ENCODE peak calls at places on chromosome 18, in five cellular contexts. One of them, this sample, is unnamed. For H3K4me1, the result is how much of the 10 kb centered on the place peaks cover.

GRCh38 chr18:35162995-35163394 is 77.8 kb upstream of the ZNF397 start:
- DNase-seq in PC-9: no peak
- DNase-seq in GM23248: no peak
- DNase-seq in mammary epithelial cell: no peak
- DNase-seq in fibroblast of lung: no peak
- DNase-seq in this sample: peak

GRCh38 chr18:11654736-11655604 is 34.1 kb upstream of the GNAL start:
- DNase-seq in fibroblast of lung: no peak
- DNase-seq in GM23248: peak
- DNase-seq in PC-9: peak
- DNase-seq in mammary epithelial cell: peak
- DNase-seq in this sample: peak

GRCh38 chr18:8526316-8526715 is 82.9 kb upstream of the RAB12 start:
- DNase-seq in PC-9: no peak
- DNase-seq in GM23248: no peak
- DNase-seq in mammary epithelial cell: no peak
- DNase-seq in fibroblast of lung: no peak
- DNase-seq in this sample: no peak

GRCh38 chr18:41128545-41128944 is 826.5 kb upstream of the PIK3C3 start:
- DNase-seq in GM23248: peak
- DNase-seq in PC-9: no peak
- DNase-seq in mammary epithelial cell: peak
- DNase-seq in fibroblast of lung: peak
- DNase-seq in this sample: no peak

GRCh38 chr18:32378705-32379104 is 92.0 kb downstream of the GAREM1 start:
- DNase-seq in GM23248: peak
- DNase-seq in fibroblast of lung: peak
- DNase-seq in mammary epithelial cell: peak
- DNase-seq in PC-9: no peak
- DNase-seq in this sample: peak

GRCh38 chr18:31675404-31675803 is 9.0 kb downstream of the B4GALT6 start:
- DNase-seq in GM23248: no peak
- DNase-seq in mammary epithelial cell: no peak
- DNase-seq in PC-9: no peak
- DNase-seq in fibroblast of lung: no peak
- DNase-seq in this sample: no peak

GRCh38 chr18:68520406-68521075 is 194.4 kb downstream of the TMX3 start:
- DNase-seq in fibroblast of lung: peak
- DNase-seq in PC-9: no peak
- DNase-seq in GM23248: peak
- DNase-seq in mammary epithelial cell: peak
- DNase-seq in this sample: peak

GRCh38 chr18:75041586-75041985 is 167.4 kb downstream of the PTGR3 start:
- DNase-seq in fibroblast of lung: peak
- DNase-seq in GM23248: peak
- DNase-seq in PC-9: no peak
- DNase-seq in mammary epithelial cell: peak
- DNase-seq in this sample: no peak

GRCh38 chr18:56869189-56869777 is 218.1 kb downstream of the WDR7 start:
- DNase-seq in mammary epithelial cell: peak
- DNase-seq in PC-9: no peak
- DNase-seq in GM23248: peak
- DNase-seq in fibroblast of lung: peak
- DNase-seq in this sample: peak

GRCh38 chr18:6219116-6219717 is 195.5 kb downstream of the L3MBTL4 start:
- DNase-seq in PC-9: peak
- DNase-seq in mammary epithelial cell: no peak
- DNase-seq in GM23248: peak
- DNase-seq in fibroblast of lung: peak
- DNase-seq in this sample: no peak

GRCh38 chr18:2515408-2515807 is 55.9 kb downstream of the METTL4 start:
- DNase-seq in PC-9: no peak
- DNase-seq in fibroblast of lung: peak
- DNase-seq in mammary epithelial cell: peak
- DNase-seq in GM23248: peak
- DNase-seq in this sample: peak

GRCh38 chr18:58271770-58272169 is 227.7 kb downstream of the NEDD4L start:
- DNase-seq in PC-9: no peak
- DNase-seq in mammary epithelial cell: no peak
- DNase-seq in fibroblast of lung: no peak
- DNase-seq in GM23248: no peak
- DNase-seq in this sample: no peak
- H3K4me1 ChIP-seq in PC-9: half or more
- H3K4me1 ChIP-seq in mammary epithelial cell: under half
- H3K4me1 ChIP-seq in fibroblast of lung: under half
- H3K4me1 ChIP-seq in GM23248: under half
- H3K4me1 ChIP-seq in this sample: under half

DNA sequence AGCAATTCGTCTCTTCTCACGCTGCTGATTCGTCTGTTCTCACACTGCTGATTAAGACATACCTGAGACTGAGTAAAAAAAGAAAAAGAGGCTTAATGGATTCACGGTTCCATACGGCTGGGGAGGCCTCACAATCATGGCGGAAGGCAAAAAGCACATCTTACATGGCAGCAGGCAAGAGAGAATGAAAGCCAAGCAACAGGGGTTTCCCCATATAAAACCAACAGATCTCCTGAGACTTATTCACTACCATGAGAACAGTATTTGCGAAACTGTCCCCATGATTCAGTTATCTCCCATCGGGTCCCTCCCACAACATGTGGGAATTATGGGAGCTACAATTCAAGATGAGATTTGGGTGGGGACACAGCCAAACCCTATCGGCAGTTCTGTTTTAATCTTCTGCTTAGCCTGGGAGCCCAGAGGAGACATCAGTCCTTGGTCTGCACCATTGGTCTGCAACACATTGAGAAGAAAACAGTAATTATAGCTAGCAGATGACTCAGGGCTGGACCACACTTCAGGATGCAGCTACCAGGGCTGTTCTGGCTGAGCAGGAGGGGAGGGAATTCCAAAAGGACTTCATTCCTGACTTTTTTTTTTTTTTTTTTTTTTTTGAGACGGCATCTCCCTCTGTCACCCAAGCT is 69.4 kb downstream of the CABLES1 start:
- DNase-seq in fibroblast of lung: peak
- DNase-seq in PC-9: no peak
- DNase-seq in mammary epithelial cell: no peak
- DNase-seq in GM23248: peak
- DNase-seq in this sample: no peak
- H3K4me2 ChIP-seq in fibroblast of lung: no peak
- H3K4me2 ChIP-seq in PC-9: no peak
- H3K4me2 ChIP-seq in mammary epithelial cell: no peak
- H3K4me2 ChIP-seq in GM23248: no peak
- H3K4me2 ChIP-seq in this sample: no peak

GRCh38 chr18:44712025-44712424 is 31.3 kb downstream of the SETBP1 start:
- DNase-seq in mammary epithelial cell: no peak
- DNase-seq in PC-9: no peak
- DNase-seq in GM23248: no peak
- DNase-seq in fibroblast of lung: no peak
- DNase-seq in this sample: no peak
- H3K4me1 ChIP-seq in mammary epithelial cell: under half
- H3K4me1 ChIP-seq in PC-9: under half
- H3K4me1 ChIP-seq in GM23248: under half
- H3K4me1 ChIP-seq in fibroblast of lung: under half
- H3K4me1 ChIP-seq in this sample: under half

DNA sequence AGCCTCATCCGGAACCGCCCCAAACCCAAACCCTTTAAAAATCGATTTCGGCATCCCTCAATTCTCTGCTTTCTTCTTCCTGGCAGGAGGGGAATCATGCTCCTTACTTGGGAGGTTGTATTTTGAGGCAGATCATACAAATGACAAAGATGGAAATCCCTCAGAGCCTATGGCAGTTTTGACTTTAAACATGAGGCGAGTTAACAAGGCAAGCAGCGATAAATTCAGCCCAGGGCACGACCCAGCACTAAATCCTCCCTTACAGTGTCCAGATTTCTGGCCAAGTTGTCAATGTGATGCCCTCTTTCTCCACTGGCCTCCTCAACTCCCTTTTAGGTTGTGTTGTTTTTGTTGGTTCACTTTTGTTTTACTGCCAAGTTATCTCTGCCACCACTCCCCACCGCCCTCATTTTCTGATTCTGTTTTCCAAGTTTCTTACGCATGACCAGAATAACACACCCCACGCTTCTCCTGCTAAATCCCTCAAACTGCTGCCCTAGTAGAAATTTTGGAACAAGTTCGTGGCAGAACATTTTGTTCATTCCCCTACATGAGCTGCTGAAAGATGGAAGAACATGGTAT is 68.3 kb downstream of the CTAGE1 start:
- DNase-seq in fibroblast of lung: peak
- DNase-seq in mammary epithelial cell: no peak
- DNase-seq in GM23248: peak
- DNase-seq in PC-9: no peak
- DNase-seq in this sample: no peak
- H3K4me2 ChIP-seq in fibroblast of lung: peak
- H3K4me2 ChIP-seq in mammary epithelial cell: peak
- H3K4me2 ChIP-seq in GM23248: peak
- H3K4me2 ChIP-seq in PC-9: peak
- H3K4me2 ChIP-seq in this sample: peak

GRCh38 chr18:22171263-22171838 is 2.0 kb downstream of the GATA6 start:
- DNase-seq in PC-9: no peak
- DNase-seq in mammary epithelial cell: no peak
- DNase-seq in fibroblast of lung: no peak
- DNase-seq in GM23248: peak
- DNase-seq in this sample: no peak

GRCh38 chr18:22168360-22168921 is 948 bp upstream of the GATA6 start:
- DNase-seq in fibroblast of lung: no peak
- DNase-seq in GM23248: no peak
- DNase-seq in PC-9: peak
- DNase-seq in mammary epithelial cell: no peak
- DNase-seq in this sample: peak

GRCh38 chr18:22170421-22171262 is 1.3 kb downstream of the GATA6 start:
- DNase-seq in PC-9: peak
- DNase-seq in GM23248: peak
- DNase-seq in fibroblast of lung: peak
- DNase-seq in mammary epithelial cell: peak
- DNase-seq in this sample: peak

GRCh38 chr18:22169011-22169888 is at the start of gene GATA6:
- DNase-seq in GM23248: peak
- DNase-seq in mammary epithelial cell: peak
- DNase-seq in fibroblast of lung: peak
- DNase-seq in PC-9: peak
- DNase-seq in this sample: peak

GRCh38 chr18:22169889-22170420 is 566 bp downstream of the GATA6 start:
- DNase-seq in GM23248: peak
- DNase-seq in mammary epithelial cell: no peak
- DNase-seq in PC-9: no peak
- DNase-seq in fibroblast of lung: no peak
- DNase-seq in this sample: peak
- H3K4me1 ChIP-seq in GM23248: under half
- H3K4me1 ChIP-seq in mammary epithelial cell: under half
- H3K4me1 ChIP-seq in PC-9: under half
- H3K4me1 ChIP-seq in fibroblast of lung: under half
- H3K4me1 ChIP-seq in this sample: under half

GRCh38 chr18:63872586-63872985 is 14.9 kb upstream of the SERPINB2 start:
- DNase-seq in fibroblast of lung: no peak
- DNase-seq in GM23248: no peak
- DNase-seq in PC-9: no peak
- DNase-seq in mammary epithelial cell: no peak
- DNase-seq in this sample: no peak

GRCh38 chr18:63867368-63867767 is 20.1 kb upstream of the SERPINB2 start:
- DNase-seq in mammary epithelial cell: peak
- DNase-seq in GM23248: peak
- DNase-seq in PC-9: no peak
- DNase-seq in fibroblast of lung: no peak
- DNase-seq in this sample: no peak

GRCh38 chr18:63869374-63869773 is 18.1 kb upstream of the SERPINB2 start:
- DNase-seq in mammary epithelial cell: no peak
- DNase-seq in PC-9: no peak
- DNase-seq in GM23248: peak
- DNase-seq in fibroblast of lung: peak
- DNase-seq in this sample: no peak

GRCh38 chr18:63868546-63868945 is 19.0 kb upstream of the SERPINB2 start:
- DNase-seq in fibroblast of lung: no peak
- DNase-seq in mammary epithelial cell: no peak
- DNase-seq in GM23248: no peak
- DNase-seq in PC-9: no peak
- DNase-seq in this sample: no peak

DNA sequence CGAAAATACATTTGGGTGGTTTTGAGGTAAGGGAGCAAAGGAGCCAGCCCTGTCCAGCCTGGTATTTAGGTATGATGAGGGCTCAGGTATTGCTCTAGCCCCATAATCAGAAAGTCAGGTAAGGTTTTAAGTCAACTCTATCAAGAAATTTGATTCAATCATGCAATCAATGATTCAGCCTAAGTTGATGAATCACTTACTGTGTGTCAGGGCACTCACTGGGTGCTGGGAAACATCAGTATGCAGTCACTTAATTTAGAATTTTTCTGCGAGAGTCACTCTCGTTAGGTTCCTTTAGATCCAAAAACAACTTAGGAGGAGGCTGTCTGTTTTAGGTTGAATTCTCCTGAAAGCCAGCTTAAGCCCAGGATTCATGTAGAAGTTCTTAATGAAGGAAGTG is 17.7 kb upstream of the SERPINB2 start:
- DNase-seq in mammary epithelial cell: peak
- DNase-seq in GM23248: peak
- DNase-seq in PC-9: no peak
- DNase-seq in fibroblast of lung: no peak
- DNase-seq in this sample: peak
- H3K4me2 ChIP-seq in mammary epithelial cell: no peak
- H3K4me2 ChIP-seq in GM23248: peak
- H3K4me2 ChIP-seq in PC-9: no peak
- H3K4me2 ChIP-seq in fibroblast of lung: no peak
- H3K4me2 ChIP-seq in this sample: no peak

GRCh38 chr18:50819027-50819726 is 639 bp downstream of the MRO start:
- DNase-seq in PC-9: peak
- DNase-seq in mammary epithelial cell: peak
- DNase-seq in fibroblast of lung: peak
- DNase-seq in GM23248: peak
- DNase-seq in this sample: peak

GRCh38 chr18:50819727-50820378 is at the start of gene MRO:
- DNase-seq in GM23248: peak
- DNase-seq in fibroblast of lung: peak
- DNase-seq in mammary epithelial cell: peak
- DNase-seq in PC-9: peak
- DNase-seq in this sample: peak

GRCh38 chr18:50816767-50817166 is 3.0 kb downstream of the MRO start:
- DNase-seq in GM23248: no peak
- DNase-seq in mammary epithelial cell: no peak
- DNase-seq in PC-9: no peak
- DNase-seq in fibroblast of lung: peak
- DNase-seq in this sample: no peak

GRCh38 chr18:50817898-50818250 is 1.9 kb downstream of the MRO start:
- DNase-seq in mammary epithelial cell: no peak
- DNase-seq in PC-9: no peak
- DNase-seq in fibroblast of lung: peak
- DNase-seq in GM23248: peak
- DNase-seq in this sample: peak

GRCh38 chr18:50820901-50821520 is 1.2 kb upstream of the MRO start:
- DNase-seq in GM23248: no peak
- DNase-seq in fibroblast of lung: no peak
- DNase-seq in PC-9: no peak
- DNase-seq in mammary epithelial cell: no peak
- DNase-seq in this sample: no peak
- H3K4me1 ChIP-seq in GM23248: under half
- H3K4me1 ChIP-seq in fibroblast of lung: under half
- H3K4me1 ChIP-seq in PC-9: under half
- H3K4me1 ChIP-seq in mammary epithelial cell: under half
- H3K4me1 ChIP-seq in this sample: under half

This sample was measured in osteoblast.